ENCODE peak calls at places on chromosome 4, in nine cellular contexts. P is IMR-90; X is left ventricle myocardium inferior; J is stimulated activated CD4-positive, alpha-beta T cell treated with anti-CD3 and anti-CD28 coated beads, Interleukin-1b, Interleukin-23, amount 100 ng/mL, for 4 hours; M is hypothalamus; G is SW480; Y is HT-29; S is lung microvascular endothelial cell; U is uterus. D is an unnamed sample.

GRCh38 chr4:150828159-150828558 is 186.9 kb downstream of the LRBA start:
- DNase-seq in P (no peak), X (no peak), J (peak; percentile 7), M (no peak), G (no peak), Y (no peak), S (no peak), U (no peak), D (no peak)

GRCh38 chr4:8783736-8784135 is 87.9 kb downstream of the HMX1 start:
- DNase-seq in P (no peak), X (no peak), J (no peak), M (no peak), G (no peak), Y (no peak), S (no peak), U (no peak), D (no peak)

GRCh38 chr4:34181891-34182290 is 2062.4 kb downstream of the ARAP2 start:
- DNase-seq in P (peak; percentile 61), X (no peak), J (no peak), M (no peak), G (no peak), Y (no peak), S (no peak), U (no peak), D (no peak)

GRCh38 chr4:169620846-169621228 is 459 bp downstream of the CLCN3 start:
- DNase-seq in P (no peak), X (no peak), J (no peak), M (no peak), G (peak; percentile 28), Y (peak; percentile 43), S (peak; percentile 41), U (peak; percentile 26), D (no peak)

GRCh38 chr4:81589191-81589720 is 117.5 kb upstream of the RASGEF1B start:
- DNase-seq in P (no peak), X (no peak), J (no peak), M (no peak), G (no peak), Y (no peak), S (no peak), U (no peak), D (no peak)

GRCh38 chr4:3529363-3529762 is 2.9 kb downstream of the LRPAP1 start:
- DNase-seq in P (no peak), X (peak; percentile 53), J (no peak), M (no peak), G (no peak), Y (no peak), S (no peak), U (no peak), D (no peak)

GRCh38 chr4:46931981-46932380 is 22.9 kb upstream of the COX7B2 start:
- DNase-seq in P (peak; percentile 70), X (no peak), J (no peak), M (no peak), G (no peak), Y (peak; percentile 41), S (peak; percentile 32), U (no peak), D (no peak)

GRCh38 chr4:38025665-38026064 is 65.5 kb downstream of the PTTG2 start:
- DNase-seq in P (no peak), X (no peak), J (no peak), M (no peak), G (no peak), Y (no peak), S (no peak), U (no peak), D (no peak)

GRCh38 chr4:153232768-153233167 is 28.5 kb downstream of the TRIM2 start:
- DNase-seq in P (no peak), X (peak; percentile 52), J (no peak), M (no peak), G (peak; percentile 50), Y (peak; percentile 63), S (no peak), U (no peak), D (peak; percentile 50)

GRCh38 chr4:72971572-72971971 is 97.9 kb downstream of the COX18 start:
- DNase-seq in P (peak; percentile 92), X (no peak), J (no peak), M (no peak), G (peak; percentile 3), Y (no peak), S (peak; percentile 93), U (no peak), D (no peak)

GRCh38 chr4:1400861-1401408 is 5.3 kb downstream of the NKX1-1 start:
- DNase-seq in P (no peak), X (no peak), J (no peak), M (no peak), G (no peak), Y (no peak), S (no peak), U (no peak), D (peak; percentile 9)

GRCh38 chr4:111400736-111401135 is 744.5 kb upstream of the FAM241A start:
- DNase-seq in P (peak; percentile 81), X (no peak), J (no peak), M (peak; percentile 9), G (no peak), Y (no peak), S (no peak), U (no peak), D (no peak)

GRCh38 chr4:7158081-7158750 is 34.1 kb upstream of the SORCS2 start:
- DNase-seq in P (no peak), X (no peak), J (no peak), M (no peak), G (no peak), Y (no peak), S (no peak), U (peak; percentile 4), D (no peak)

GRCh38 chr4:169956441-169956840 is 69.8 kb downstream of the MFAP3L start:
- DNase-seq in P (no peak), X (no peak), J (no peak), M (no peak), G (no peak), Y (no peak), S (no peak), U (no peak), D (no peak)

GRCh38 chr4:153521995-153522799 is 56.0 kb downstream of the TMEM131L start:
- DNase-seq in P (no peak), X (no peak), J (no peak), M (no peak), G (no peak), Y (no peak), S (no peak), U (no peak), D (no peak)

GRCh38 chr4:121154103-121154515 is 10.0 kb downstream of the TNIP3 start:
- DNase-seq in P (no peak), X (no peak), J (no peak), M (no peak), G (no peak), Y (no peak), S (peak; percentile 44), U (no peak), D (no peak)

GRCh38 chr4:69832326-69833030 is 27.5 kb downstream of the SULT1E1 start:
- DNase-seq in P (no peak), X (no peak), J (no peak), M (no peak), G (no peak), Y (peak; percentile 69), S (no peak), U (no peak), D (peak; percentile 58)

GRCh38 chr4:39544580-39545315 is 17.5 kb upstream of the UGDH start:
- DNase-seq in P (peak; percentile 67), X (no peak), J (no peak), M (no peak), G (no peak), Y (no peak), S (no peak), U (no peak), D (no peak)

GRCh38 chr4:55395529-55396304 is at the start of gene TMEM165:
- DNase-seq in P (peak; percentile 79), X (peak; percentile 92), J (peak; percentile 78), M (peak; percentile 83), G (peak; percentile 83), Y (peak; percentile 93), S (peak; percentile 87), U (peak; percentile 88), D (peak; percentile 96)

GRCh38 chr4:103329642-103330041 is 131.5 kb upstream of the CENPE start:
- DNase-seq in P (no peak), X (no peak), J (no peak), M (no peak), G (no peak), Y (no peak), S (no peak), U (no peak), D (no peak)

GRCh38 chr4:7145291-7145934 is 46.9 kb upstream of the SORCS2 start:
- DNase-seq in P (no peak), X (no peak), J (no peak), M (no peak), G (no peak), Y (no peak), S (no peak), U (no peak), D (no peak)

GRCh38 chr4:8148159-8148558 is 10.5 kb downstream of the ABLIM2 start:
- DNase-seq in P (no peak), X (no peak), J (no peak), M (no peak), G (no peak), Y (no peak), S (no peak), U (no peak), D (no peak)

GRCh38 chr4:151468715-151469696 is 60.0 kb downstream of the FHIP1A start:
- DNase-seq in P (no peak), X (no peak), J (no peak), M (no peak), G (no peak), Y (no peak), S (no peak), U (no peak), D (no peak)

GRCh38 chr4:107721436-107722090 is 1.5 kb upstream of the PAPSS1 start:
- DNase-seq in P (no peak), X (no peak), J (peak; percentile 35), M (no peak), G (no peak), Y (no peak), S (no peak), U (peak; percentile 24), D (no peak)

GRCh38 chr4:82005153-82005552 is 368.6 kb downstream of the HNRNPD start:
- DNase-seq in P (no peak), X (no peak), J (no peak), M (no peak), G (no peak), Y (peak; percentile 39), S (peak; percentile 5), U (no peak), D (no peak)

GRCh38 chr4:81628489-81628888 is 156.8 kb upstream of the RASGEF1B start:
- DNase-seq in P (no peak), X (no peak), J (no peak), M (no peak), G (peak; percentile 81), Y (peak; percentile 16), S (no peak), U (no peak), D (no peak)

GRCh38 chr4:4502694-4503311 is 39.0 kb downstream of the STX18 start:
- DNase-seq in P (peak; percentile 79), X (no peak), J (no peak), M (no peak), G (no peak), Y (no peak), S (peak; percentile 84), U (no peak), D (no peak)

GRCh38 chr4:180635276-180635675 is 1607.9 kb upstream of the TENM3 start:
- DNase-seq in P (no peak), X (no peak), J (no peak), M (no peak), G (peak; percentile 36), Y (no peak), S (no peak), U (no peak), D (no peak)

GRCh38 chr4:172938870-172939269 is 229.7 kb upstream of the GALNT7 start:
- DNase-seq in P (no peak), X (no peak), J (no peak), M (no peak), G (no peak), Y (no peak), S (no peak), U (no peak), D (no peak)